ENCODE peak calls at places on chromosome 18, in ten cellular contexts. M is upper lobe of right lung; P is natural killer cell; O is CD4-positive, alpha-beta T cell; V is HCT116; Z is central memory CD8-positive, alpha-beta T cell; F is activated T-cell treated with anti-CD3 and anti-CD28 coated beads, Interleukin-2, amount 50 U/mL, for 72 hours; D is CD8-positive, alpha-beta T cell; U is activated CD4-positive, alpha-beta T cell treated with anti-CD3 and anti-CD28 coated beads for 36 hours; R is pancreas. Q is an unnamed sample.

GRCh38 chr18:6397931-6398566 is 16.7 kb downstream of the L3MBTL4 start:
- ATAC-seq in M (no peak), P (no peak), O (no peak), V (no peak), Z (no peak), F (no peak), D (no peak), U (no peak), R (peak; percentile 47), Q (no peak)

GRCh38 chr18:35549515-35549914 is 32.0 kb upstream of the GALNT1 start:
- ATAC-seq in M (no peak), P (no peak), O (no peak), V (no peak), Z (no peak), F (no peak), D (no peak), U (no peak), R (peak; percentile 45), Q (no peak)

GRCh38 chr18:63322908-63323634 is 3.5 kb upstream of the BCL2 start:
- ATAC-seq in M (peak; percentile 33), P (no peak), O (no peak), V (peak; percentile 35), Z (no peak), F (no peak), D (no peak), U (no peak), R (peak; percentile 53), Q (no peak)

GRCh38 chr18:11925800-11926481 is 17.8 kb upstream of the MPPE1 start:
- ATAC-seq in M (no peak), P (no peak), O (no peak), V (peak; percentile 55), Z (no peak), F (no peak), D (no peak), U (no peak), R (no peak), Q (no peak)

GRCh38 chr18:54775686-54776085 is 52.6 kb upstream of the RAB27B start:
- ATAC-seq in M (peak; percentile 31), P (no peak), O (no peak), V (peak; percentile 84), Z (no peak), F (no peak), D (no peak), U (no peak), R (peak; percentile 91), Q (no peak)

GRCh38 chr18:3093624-3094354 is 80.8 kb upstream of the LPIN2 start:
- ATAC-seq in M (no peak), P (no peak), O (no peak), V (no peak), Z (no peak), F (no peak), D (no peak), U (no peak), R (peak; percentile 70), Q (no peak)

GRCh38 chr18:48600746-48601090 is 61.9 kb downstream of the CTIF start:
- ATAC-seq in M (no peak), P (no peak), O (no peak), V (no peak), Z (no peak), F (no peak), D (no peak), U (no peak), R (no peak), Q (no peak)

GRCh38 chr18:80239830-80240229 is 7.5 kb downstream of the PARD6G start:
- ATAC-seq in M (no peak), P (no peak), O (no peak), V (no peak), Z (no peak), F (no peak), D (no peak), U (no peak), R (no peak), Q (no peak)

GRCh38 chr18:61464551-61465102 is 131.4 kb downstream of the CDH20 start:
- ATAC-seq in M (no peak), P (no peak), O (no peak), V (no peak), Z (no peak), F (no peak), D (no peak), U (no peak), R (no peak), Q (no peak)

GRCh38 chr18:48818329-48819254 is 132.2 kb downstream of the SMAD7 start:
- ATAC-seq in M (no peak), P (no peak), O (no peak), V (no peak), Z (no peak), F (no peak), D (no peak), U (no peak), R (no peak), Q (no peak)

GRCh38 chr18:48800877-48801727 is 149.7 kb downstream of the SMAD7 start:
- ATAC-seq in M (no peak), P (no peak), O (no peak), V (no peak), Z (no peak), F (peak; percentile 75), D (no peak), U (peak; percentile 79), R (no peak), Q (no peak)

GRCh38 chr18:74692367-74693013 is 94.8 kb downstream of the ZNF407 start:
- ATAC-seq in M (no peak), P (no peak), O (no peak), V (no peak), Z (no peak), F (no peak), D (no peak), U (no peak), R (no peak), Q (no peak)